ENCODE peak calls at places on chromosomes 13 and 19, in nine cellular contexts. O is cardiac muscle cell, B is dorsolateral prefrontal cortex, W is left ventricle myocardium inferior, R is A549, H is BJ, A is astrocyte, Z is astrocyte of the cerebellum, G is AG10803. N is an unnamed sample.

GRCh38 chr19:10501971-10502523 is 1.1 kb downstream of the KEAP1 start:
- DNase-seq in O (peak), B (peak), W (peak), R (peak), H (no peak), A (no peak), Z (no peak), G (peak), N (no peak)

GRCh38 chr19:58439576-58440554 is at the start of gene ZNF132:
- DNase-seq in O (no peak), B (peak), W (peak), R (peak), H (peak), A (peak), Z (peak), G (peak), N (peak)

GRCh38 chr19:52230685-52231084 is 38.7 kb upstream of the ZNF766 start:
- DNase-seq in O (no peak), B (no peak), W (no peak), R (no peak), H (no peak), A (no peak), Z (no peak), G (no peak), N (no peak)

GRCh38 chr13:44058067-44058466 is 178.4 kb downstream of the LACC1 start:
- DNase-seq in O (no peak), B (no peak), W (no peak), R (no peak), H (no peak), A (no peak), Z (no peak), G (no peak), N (no peak)

GRCh38 chr13:98014766-98015165 is 61.3 kb downstream of the IPO5 start:
- DNase-seq in O (no peak), B (no peak), W (no peak), R (no peak), H (peak), A (peak), Z (no peak), G (peak), N (peak)

GRCh38 chr19:50696065-50696425 is 23.6 kb downstream of the SHANK1 start:
- DNase-seq in O (no peak), B (no peak), W (no peak), R (no peak), H (no peak), A (no peak), Z (no peak), G (no peak), N (no peak)

GRCh38 chr19:50349277-50350057 is 16.0 kb downstream of the NAPSA start:
- DNase-seq in O (no peak), B (no peak), W (no peak), R (no peak), H (no peak), A (no peak), Z (no peak), G (no peak), N (no peak)

GRCh38 chr13:73200432-73200831 is 141.6 kb downstream of the KLF5 start:
- DNase-seq in O (no peak), B (no peak), W (no peak), R (no peak), H (no peak), A (peak), Z (peak), G (peak), N (no peak)

GRCh38 chr13:73364706-73365105 is 305.9 kb downstream of the KLF5 start:
- DNase-seq in O (no peak), B (no peak), W (no peak), R (peak), H (no peak), A (no peak), Z (no peak), G (no peak), N (no peak)

GRCh38 chr19:57103573-57104277 is 16.1 kb upstream of the USP29 start:
- DNase-seq in O (peak), B (peak), W (peak), R (peak), H (peak), A (peak), Z (peak), G (peak), N (no peak)

GRCh38 chr19:41997121-41997850 is 3.3 kb upstream of the ATP1A3 start:
- DNase-seq in O (peak), B (peak), W (peak), R (peak), H (no peak), A (peak), Z (peak), G (peak), N (no peak)

GRCh38 chr19:39582891-39583625 is 19.3 kb upstream of the LGALS13 start:
- DNase-seq in O (no peak), B (no peak), W (no peak), R (no peak), H (no peak), A (no peak), Z (no peak), G (no peak), N (no peak)

GRCh38 chr13:72620874-72621273 is 106.6 kb downstream of the MZT1 start:
- DNase-seq in O (no peak), B (no peak), W (no peak), R (no peak), H (no peak), A (no peak), Z (no peak), G (no peak), N (no peak)

GRCh38 chr13:113044431-113045114 is 61.0 kb upstream of the F7 start:
- DNase-seq in O (no peak), B (peak), W (no peak), R (no peak), H (no peak), A (no peak), Z (no peak), G (peak), N (no peak)

GRCh38 chr13:24664726-24665409 is 15.3 kb upstream of the ATP12A start:
- DNase-seq in O (no peak), B (no peak), W (no peak), R (no peak), H (no peak), A (peak), Z (no peak), G (peak), N (peak)

GRCh38 chr19:677201-677600 is 1.0 kb downstream of the FSTL3 start:
- DNase-seq in O (no peak), B (peak), W (peak), R (peak), H (no peak), A (peak), Z (peak), G (peak), N (peak)

GRCh38 chr19:50549059-50549926 is 18.9 kb downstream of the LRRC4B start:
- DNase-seq in O (no peak), B (no peak), W (no peak), R (no peak), H (no peak), A (no peak), Z (no peak), G (no peak), N (no peak)

GRCh38 chr19:18274776-18275356 is 614 bp upstream of the IQCN start:
- DNase-seq in O (no peak), B (peak), W (peak), R (peak), H (peak), A (peak), Z (peak), G (peak), N (peak)

GRCh38 chr13:49302222-49302621 is 54.5 kb downstream of the CDADC1 start:
- DNase-seq in O (no peak), B (no peak), W (no peak), R (no peak), H (no peak), A (no peak), Z (no peak), G (no peak), N (no peak)

GRCh38 chr19:6064016-6064702 is 46.1 kb downstream of the RFX2 start:
- DNase-seq in O (no peak), B (no peak), W (no peak), R (peak), H (no peak), A (no peak), Z (no peak), G (peak), N (no peak)

GRCh38 chr19:6066661-6067646 is 43.3 kb downstream of the RFX2 start:
- DNase-seq in O (peak), B (peak), W (peak), R (peak), H (peak), A (peak), Z (peak), G (peak), N (no peak)

GRCh38 chr19:6064703-6065073 is 45.6 kb downstream of the RFX2 start:
- DNase-seq in O (no peak), B (no peak), W (no peak), R (no peak), H (no peak), A (no peak), Z (no peak), G (no peak), N (no peak)

GRCh38 chr19:6067975-6068374 is 42.3 kb downstream of the RFX2 start:
- DNase-seq in O (no peak), B (no peak), W (no peak), R (no peak), H (no peak), A (no peak), Z (no peak), G (no peak), N (no peak)

DNA sequence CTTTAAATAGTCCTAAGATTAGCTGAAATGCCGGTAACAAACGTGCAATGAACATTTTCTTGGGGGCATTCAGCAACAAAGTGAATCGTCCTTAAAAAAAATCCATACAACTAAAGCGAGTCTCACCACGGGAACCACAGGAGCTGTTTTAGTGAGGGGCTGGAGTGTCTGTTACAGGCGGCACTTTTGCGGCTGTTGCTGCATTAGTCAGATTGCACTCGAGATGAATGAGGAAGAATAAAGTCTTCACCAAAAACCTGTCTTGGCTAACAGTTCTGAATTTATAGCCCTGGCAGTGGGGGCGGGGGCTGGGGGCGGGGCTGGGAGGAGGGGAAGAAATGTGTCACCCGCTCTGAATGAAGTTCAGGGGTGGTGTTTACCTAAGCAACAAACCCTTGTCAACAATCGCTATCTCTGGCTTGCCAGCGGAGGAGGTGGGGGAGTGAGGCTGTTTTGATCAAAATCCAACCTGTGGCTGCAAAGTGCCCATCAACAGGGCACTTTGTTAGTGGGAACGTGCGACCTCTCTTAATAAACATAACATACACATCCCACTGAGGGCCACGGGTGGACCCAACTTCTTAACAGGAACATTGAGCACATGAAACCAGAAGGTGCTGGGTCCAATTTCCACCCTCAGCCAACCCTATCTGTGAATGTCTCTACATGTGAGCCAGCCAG is 44.5 kb downstream of the RFX2 start:
- DNase-seq in O (no peak), B (no peak), W (peak), R (peak), H (no peak), A (peak), Z (no peak), G (peak), N (no peak)
- H3K4me3 ChIP-seq in O (no peak), B (no peak), W (peak), R (peak), H (no peak), A (no peak), Z (no peak), G (no peak), N (no peak)

DNA sequence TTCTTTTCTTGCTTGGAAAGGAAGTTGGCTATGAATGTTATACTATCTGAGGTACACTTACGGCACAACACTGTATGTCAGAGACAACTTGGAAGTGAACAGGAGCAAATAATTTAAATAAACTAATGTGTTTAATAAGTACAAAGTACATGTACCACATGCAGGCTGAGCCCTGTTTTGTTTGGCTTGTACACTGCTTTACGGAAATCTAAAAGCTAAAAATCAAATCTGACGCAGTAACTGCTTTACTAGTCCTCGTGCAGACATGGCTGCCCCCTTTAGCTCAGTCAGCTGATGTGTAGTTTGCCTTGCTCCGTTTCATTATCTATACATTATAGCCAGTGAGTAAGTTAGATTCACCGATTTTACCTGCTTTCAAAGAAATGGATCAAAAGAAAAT is 36.5 kb downstream of the TDRD3 start:
- DNase-seq in O (no peak), B (no peak), W (no peak), R (no peak), H (no peak), A (no peak), Z (no peak), G (no peak), N (no peak)
- H3K4me3 ChIP-seq in O (no peak), B (no peak), W (no peak), R (no peak), H (no peak), A (no peak), Z (no peak), G (no peak), N (no peak)

DNA sequence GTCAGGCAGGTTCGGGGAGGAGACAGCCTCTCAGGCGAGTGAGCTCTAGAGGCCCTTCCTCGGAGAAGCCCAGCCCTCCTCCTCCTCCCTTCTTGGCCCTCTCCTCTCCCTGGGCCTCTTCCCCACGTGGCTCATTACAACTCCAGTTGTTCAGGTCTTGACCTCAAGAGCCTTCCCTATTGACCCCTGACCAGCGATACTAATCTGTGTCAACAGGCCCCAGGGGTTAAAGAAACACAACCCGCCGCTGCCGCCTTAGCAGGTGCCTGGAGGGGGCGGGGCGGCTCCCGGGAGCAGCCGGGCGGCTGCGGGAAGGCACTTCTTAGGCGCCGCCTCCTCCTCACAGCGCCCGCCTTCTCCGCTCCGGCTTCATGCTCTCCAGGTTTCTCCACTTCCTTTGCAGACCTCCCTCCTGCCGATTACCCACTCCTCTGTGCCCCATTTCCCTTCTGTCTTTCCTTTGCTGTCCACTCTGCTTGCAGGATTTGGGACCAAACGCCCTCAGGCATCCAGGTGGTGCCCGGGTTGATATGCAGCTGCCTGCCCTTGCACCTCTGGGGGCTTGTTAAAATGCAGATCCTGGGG is 51.0 kb downstream of the LYL1 start:
- DNase-seq in O (peak), B (no peak), W (peak), R (peak), H (no peak), A (no peak), Z (no peak), G (no peak), N (no peak)
- H3K4me3 ChIP-seq in O (no peak), B (peak), W (peak), R (no peak), H (no peak), A (no peak), Z (no peak), G (no peak), N (no peak)

GRCh38 chr19:13954185-13954584 is 1.9 kb downstream of the DCAF15 start:
- DNase-seq in O (no peak), B (no peak), W (no peak), R (no peak), H (no peak), A (no peak), Z (no peak), G (no peak), N (no peak)
- H3K4me3 ChIP-seq in O (no peak), B (no peak), W (no peak), R (no peak), H (no peak), A (no peak), Z (no peak), G (no peak), N (no peak)